ENCODE peak calls at places on chromosome 14, in six cellular contexts. U, F, N, W, T and K are unnamed samples.

GRCh38 chr14:64628940-64629403 is 75.3 kb upstream of the PLEKHG3 start:
- DNase-seq in U (no peak), W (no peak), T (no peak), F (no peak), N (peak), K (no peak)

GRCh38 chr14:21940887-21941855 is 267.6 kb upstream of the OR4E1 start:
- DNase-seq in N (peak), W (no peak), T (no peak), U (peak), F (peak), K (peak)

GRCh38 chr14:57498659-57499058 is 5.0 kb upstream of the CCDC198 start:
- DNase-seq in U (no peak), T (no peak), N (no peak), F (no peak), W (no peak), K (no peak)

GRCh38 chr14:101183376-101184103 is 280.0 kb upstream of the RTL1 start:
- DNase-seq in W (no peak), N (no peak), F (no peak), U (peak), T (peak), K (no peak)

GRCh38 chr14:29805415-29806123 is 122.1 kb downstream of the PRKD1 start:
- DNase-seq in W (no peak), N (no peak), U (no peak), T (no peak), F (no peak), K (peak)

GRCh38 chr14:61528591-61529021 is 166.7 kb upstream of the HIF1A start:
- DNase-seq in N (no peak), T (no peak), U (no peak), W (no peak), F (no peak), K (no peak)

GRCh38 chr14:96051642-96052540 is 12.7 kb downstream of the C14orf132 start:
- DNase-seq in W (no peak), N (peak), F (peak), T (no peak), U (peak), K (peak)

GRCh38 chr14:70789961-70790360 is 19.4 kb downstream of the MAP3K9 start:
- DNase-seq in T (no peak), F (no peak), N (no peak), W (no peak), U (no peak), K (no peak)

GRCh38 chr14:53742226-53742607 is 214.4 kb downstream of the BMP4 start:
- DNase-seq in T (peak), W (no peak), F (peak), N (no peak), U (no peak), K (no peak)

GRCh38 chr14:55574988-55575387 is 5.0 kb upstream of the KTN1 start:
- DNase-seq in F (no peak), W (no peak), N (no peak), T (no peak), U (no peak), K (no peak)

GRCh38 chr14:99871771-99872170 is 78.6 kb downstream of the EML1 start:
- DNase-seq in W (no peak), T (no peak), N (no peak), U (no peak), F (no peak), K (no peak)

GRCh38 chr14:53470351-53471043 is 317.4 kb upstream of the DDHD1 start:
- DNase-seq in N (no peak), U (peak), F (no peak), T (no peak), W (no peak), K (no peak)

GRCh38 chr14:28785096-28785952 is 18.7 kb downstream of the FOXG1 start:
- DNase-seq in T (no peak), F (no peak), U (no peak), W (no peak), N (no peak), K (no peak)

DNA sequence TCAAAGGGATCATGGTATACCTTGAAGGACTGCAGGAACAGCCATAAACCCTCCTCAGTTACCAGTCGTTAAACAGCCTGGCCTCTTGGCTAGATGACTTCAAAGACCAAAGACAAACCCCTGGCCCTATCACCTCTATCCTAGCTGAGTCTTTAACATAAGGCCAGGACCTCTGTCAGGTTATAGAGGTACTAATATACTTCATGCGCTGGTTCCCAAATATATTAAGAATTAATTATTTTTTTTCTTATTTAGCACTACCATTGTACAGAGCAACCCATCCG is 459.8 kb downstream of the RAD51B start:
- DNase-seq in U (no peak), T (no peak), N (no peak), W (no peak), F (no peak), K (no peak)
- TF ChIP-seq POLR2A in U (no peak), T (no peak), N (no peak), W (peak), F (no peak), K (no peak)

GRCh38 chr14:104941508-104942365 is 17.1 kb downstream of the PLD4 start:
- DNase-seq in F (no peak), N (no peak), T (no peak), W (no peak), U (no peak), K (no peak)

GRCh38 chr14:104938436-104938835 is 13.8 kb downstream of the PLD4 start:
- DNase-seq in U (no peak), N (no peak), F (no peak), W (no peak), T (no peak), K (no peak)

GRCh38 chr14:104938960-104939359 is 14.3 kb downstream of the PLD4 start:
- DNase-seq in W (no peak), U (no peak), T (no peak), N (no peak), F (no peak), K (no peak)

GRCh38 chr14:104940526-104941150 is 16.0 kb downstream of the PLD4 start:
- DNase-seq in F (no peak), W (no peak), N (no peak), U (no peak), T (no peak), K (no peak)

DNA sequence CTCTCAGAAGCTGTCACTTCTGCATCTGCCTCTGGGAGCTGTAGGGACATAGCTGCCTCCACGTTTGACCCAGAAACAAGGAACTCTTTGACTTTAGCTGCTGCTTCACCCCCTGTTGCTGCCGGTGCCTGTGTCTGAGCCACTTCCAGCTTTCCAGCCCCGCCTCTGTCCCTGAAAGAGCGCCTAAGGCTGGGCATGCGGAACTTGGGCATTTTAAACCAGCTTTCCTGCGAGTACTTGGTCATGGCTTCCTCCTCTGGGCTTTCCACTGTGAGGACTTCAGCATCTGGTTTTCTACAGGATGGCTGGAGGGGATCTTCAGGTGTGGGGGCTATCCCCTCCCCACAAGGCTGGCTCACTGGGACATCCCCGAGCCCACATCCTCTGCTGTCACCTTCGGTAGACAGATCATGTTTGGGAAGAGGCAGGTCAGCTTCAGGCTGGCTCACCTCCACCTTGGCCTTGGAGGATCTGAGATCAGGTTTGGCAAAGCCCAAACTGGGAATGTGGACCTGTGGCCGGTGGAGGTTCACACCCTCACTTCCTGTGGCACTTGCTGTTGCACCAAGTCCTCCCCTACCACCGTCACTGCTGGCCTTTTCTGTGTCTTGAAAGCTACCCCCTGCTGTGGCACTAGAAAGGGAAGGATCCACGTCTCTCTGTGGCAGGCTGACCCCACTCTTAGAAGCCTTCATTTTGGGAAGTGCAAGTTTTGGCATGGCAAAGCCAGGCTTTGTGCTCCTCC is 15.2 kb downstream of the PLD4 start:
- DNase-seq in F (no peak), N (no peak), T (no peak), U (no peak), W (no peak), K (no peak)
- TF ChIP-seq MAX in F (no peak), N (no peak), T (no peak), U (no peak), W (no peak), K (no peak)

GRCh38 chr14:104803280-104803915 is 2.5 kb downstream of the ZBTB42 start:
- DNase-seq in W (no peak), T (no peak), U (no peak), F (no peak), N (no peak), K (no peak)
- H3K4me3 ChIP-seq in W (no peak), T (no peak), U (no peak), F (no peak), N (no peak), K (no peak)

DNA sequence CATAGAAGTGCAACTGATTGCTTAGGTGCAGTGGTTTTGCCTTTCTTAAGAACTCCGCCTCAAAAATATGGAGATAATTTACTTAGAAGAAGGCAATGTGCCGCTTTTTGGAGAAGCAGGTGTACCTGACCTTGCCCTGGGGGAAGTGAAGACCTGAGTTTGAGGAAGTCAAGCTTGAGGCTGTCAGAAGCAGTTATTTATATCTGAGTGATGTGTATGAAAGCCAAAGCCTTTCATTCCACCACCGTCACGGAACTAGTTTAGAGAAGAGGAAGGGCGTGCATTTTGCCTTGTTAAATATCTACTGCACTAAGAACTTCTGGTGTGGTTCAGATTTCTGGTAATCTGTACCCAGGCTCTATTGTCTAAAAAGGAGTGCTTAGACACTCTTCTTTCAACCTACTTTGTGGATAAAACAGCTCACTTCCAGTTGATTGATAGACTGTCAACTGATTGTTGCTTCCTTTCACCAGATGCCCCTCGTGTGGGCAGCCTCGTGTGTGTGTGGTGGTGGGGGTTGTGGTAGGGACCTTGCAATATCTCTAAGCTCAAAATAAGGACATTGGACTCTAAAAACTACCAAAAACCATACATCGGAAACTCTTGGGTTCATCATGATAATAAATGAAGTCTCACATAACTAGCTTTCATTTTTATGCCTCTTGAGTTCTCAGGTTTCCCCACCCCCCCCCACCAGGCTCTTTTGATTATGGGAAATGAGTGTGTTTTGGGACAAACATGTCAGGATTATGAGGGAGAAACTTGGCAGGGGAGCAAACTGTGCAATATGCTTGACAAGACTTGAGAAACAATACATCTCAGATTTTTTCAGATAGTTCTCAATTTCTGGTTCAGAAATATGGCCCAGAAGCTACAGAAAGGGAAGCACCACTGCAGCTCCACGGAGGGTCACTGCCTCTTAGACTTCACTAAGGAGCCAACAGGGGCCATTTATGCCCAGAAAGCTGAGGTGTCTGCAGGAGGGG is 78.6 kb downstream of the ARF6 start:
- DNase-seq in F (no peak), W (peak), T (no peak), U (no peak), N (no peak), K (peak)
- TF ChIP-seq POLR2A in F (no peak), W (peak), T (no peak), U (no peak), N (no peak), K (no peak)

DNA sequence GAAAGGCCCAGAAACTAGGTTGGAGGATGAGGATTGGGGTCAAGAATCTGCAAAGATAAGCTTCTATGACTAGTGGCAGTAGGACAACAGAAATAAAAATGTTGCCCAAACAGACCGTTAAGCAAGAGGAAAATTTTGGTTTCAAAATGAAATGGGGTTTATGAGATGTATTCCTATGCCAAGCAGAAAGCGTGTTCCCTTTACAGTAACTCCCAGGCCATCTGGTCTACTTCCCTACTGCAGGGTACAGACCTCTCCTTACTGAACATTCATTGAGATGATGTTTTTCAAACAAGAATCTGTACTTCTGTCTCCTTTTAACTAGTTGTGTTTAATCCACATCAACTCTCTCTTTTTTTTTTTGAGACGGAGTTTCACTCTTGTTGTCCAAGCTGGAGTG is 20.5 kb upstream of the TMEM229B start:
- DNase-seq in T (no peak), W (no peak), F (no peak), U (no peak), N (no peak), K (no peak)
- TF ChIP-seq MAX in T (no peak), W (no peak), F (no peak), U (no peak), N (no peak), K (no peak)

GRCh38 chr14:88667555-88668273 is 104.9 kb downstream of the ZC3H14 start:
- DNase-seq in T (no peak), F (peak), U (peak), N (peak), W (peak), K (peak)
- H3K4me3 ChIP-seq in T (no peak), F (no peak), U (no peak), N (no peak), W (peak), K (no peak)

GRCh38 chr14:39102969-39103957 is at the start of gene SEC23A:
- DNase-seq in U (peak), F (peak), T (peak), N (peak), W (no peak), K (peak)
- TF ChIP-seq POLR2A in U (peak), F (peak), T (peak), N (peak), W (peak), K (peak)

DNA sequence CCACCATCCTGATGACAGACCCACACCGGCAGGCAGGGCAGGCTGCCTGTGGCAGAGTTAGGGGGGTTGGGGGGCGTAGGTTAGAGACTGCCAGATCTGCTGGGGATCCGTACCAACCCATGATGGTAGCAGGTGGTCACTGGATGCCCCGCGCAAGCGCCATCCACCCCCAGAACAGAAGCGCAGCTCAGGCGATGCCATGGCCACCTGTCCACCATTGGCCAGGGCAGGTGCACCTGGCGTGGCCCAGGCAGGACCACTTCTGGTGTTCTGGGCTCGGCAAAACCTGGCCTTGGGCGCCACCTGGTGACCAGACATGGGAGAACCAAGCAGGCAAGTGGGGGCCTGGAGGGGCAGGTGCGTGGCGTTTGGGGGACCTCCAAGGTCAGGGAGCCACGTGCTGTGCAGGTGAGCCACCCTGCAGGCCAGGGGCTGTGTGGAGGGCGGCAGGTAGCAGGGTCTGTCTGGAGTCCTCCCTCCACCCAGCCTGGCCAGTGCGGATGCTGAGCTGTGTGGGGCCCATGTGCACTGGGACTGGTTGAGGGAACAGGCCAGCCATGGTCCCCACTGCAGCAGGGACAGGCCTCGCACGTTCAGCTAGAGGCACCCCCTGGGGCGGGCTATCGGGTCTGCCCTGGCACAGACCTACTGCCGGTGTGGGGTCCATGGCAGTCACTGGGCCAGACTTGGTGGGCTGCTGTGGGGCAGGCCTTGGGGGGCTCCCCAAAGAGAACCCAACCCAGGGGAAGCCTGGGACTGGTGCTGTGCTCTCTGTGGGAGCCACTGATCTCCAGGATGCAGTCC is 15.6 kb downstream of the BAG5 start:
- DNase-seq in W (no peak), F (peak), T (no peak), U (peak), N (peak), K (peak)
- TF ChIP-seq MAX in W (no peak), F (no peak), T (peak), U (peak), N (peak), K (peak)

GRCh38 chr14:69613312-69614073 is 2.1 kb downstream of the SUSD6 start:
- DNase-seq in T (no peak), W (no peak), F (no peak), U (no peak), N (no peak), K (no peak)
- H3K4me3 ChIP-seq in T (no peak), W (peak), F (no peak), U (peak), N (no peak), K (peak)

GRCh38 chr14:20782280-20782890 is 1.3 kb downstream of the RNASE6 start:
- DNase-seq in N (no peak), F (no peak), U (no peak), W (no peak), T (no peak), K (peak)
- TF ChIP-seq POLR2A in N (no peak), F (no peak), U (no peak), W (no peak), T (no peak), K (no peak)